ENCODE peak calls at places on chromosomes 6 and 20, in five cellular contexts. One of them, this sample, is unnamed.

GRCh38 chr20:44730441-44730840 is 15.2 kb upstream of the KCNK15 start:
- DNase-seq in right cardiac atrium: no peak
- DNase-seq in transverse colon: no peak
- DNase-seq in astrocyte: peak; percentile 85
- DNase-seq in A549: peak; percentile 92
- DNase-seq in this sample: no peak

GRCh38 chr20:64112691-64113443 is 5.5 kb upstream of the NPBWR2 start:
- DNase-seq in transverse colon: peak; percentile 2
- DNase-seq in right cardiac atrium: peak; percentile 19
- DNase-seq in astrocyte: no peak
- DNase-seq in A549: no peak
- DNase-seq in this sample: no peak

GRCh38 chr6:127471379-127472255 is 12.4 kb upstream of the KIAA0408 start:
- DNase-seq in transverse colon: no peak
- DNase-seq in A549: no peak
- DNase-seq in astrocyte: no peak
- DNase-seq in right cardiac atrium: no peak
- DNase-seq in this sample: no peak

GRCh38 chr6:158962371-158962770 is 37.6 kb downstream of the RSPH3 start:
- DNase-seq in right cardiac atrium: no peak
- DNase-seq in A549: no peak
- DNase-seq in astrocyte: no peak
- DNase-seq in transverse colon: no peak
- DNase-seq in this sample: no peak

GRCh38 chr20:42366626-42367025 is 748.4 kb upstream of the CHD6 start:
- DNase-seq in astrocyte: no peak
- DNase-seq in transverse colon: no peak
- DNase-seq in A549: no peak
- DNase-seq in right cardiac atrium: no peak
- DNase-seq in this sample: no peak

GRCh38 chr20:22402990-22403859 is 181.1 kb downstream of the FOXA2 start:
- DNase-seq in right cardiac atrium: no peak
- DNase-seq in astrocyte: no peak
- DNase-seq in A549: peak; percentile 70
- DNase-seq in transverse colon: no peak
- DNase-seq in this sample: no peak

GRCh38 chr6:34560366-34561226 is 4.5 kb upstream of the SPDEF start:
- DNase-seq in A549: no peak
- DNase-seq in transverse colon: no peak
- DNase-seq in right cardiac atrium: peak; percentile 69
- DNase-seq in astrocyte: peak; percentile 56
- DNase-seq in this sample: no peak

GRCh38 chr6:79813143-79813542 is 134.2 kb downstream of the ELOVL4 start:
- DNase-seq in A549: no peak
- DNase-seq in right cardiac atrium: no peak
- DNase-seq in transverse colon: no peak
- DNase-seq in astrocyte: no peak
- DNase-seq in this sample: no peak

GRCh38 chr6:159201336-159201735 is 32.1 kb downstream of the FNDC1 start:
- DNase-seq in A549: no peak
- DNase-seq in right cardiac atrium: no peak
- DNase-seq in transverse colon: no peak
- DNase-seq in astrocyte: no peak
- DNase-seq in this sample: no peak

GRCh38 chr6:16130932-16131387 is 2.1 kb downstream of the MYLIP start:
- DNase-seq in right cardiac atrium: no peak
- DNase-seq in transverse colon: peak; percentile 73
- DNase-seq in A549: peak; percentile 67
- DNase-seq in astrocyte: peak; percentile 79
- DNase-seq in this sample: no peak

GRCh38 chr6:158168054-158168303 is at the start of gene SERAC1:
- DNase-seq in A549: no peak
- DNase-seq in transverse colon: no peak
- DNase-seq in right cardiac atrium: no peak
- DNase-seq in astrocyte: no peak
- DNase-seq in this sample: no peak

GRCh38 chr6:35797837-35798526 is 859 bp upstream of the CLPS start:
- DNase-seq in astrocyte: no peak
- DNase-seq in transverse colon: no peak
- DNase-seq in A549: no peak
- DNase-seq in right cardiac atrium: no peak
- DNase-seq in this sample: no peak

GRCh38 chr6:35794536-35795452 is 2.3 kb downstream of the CLPS start:
- DNase-seq in A549: peak; percentile 18
- DNase-seq in astrocyte: no peak
- DNase-seq in transverse colon: no peak
- DNase-seq in right cardiac atrium: no peak
- DNase-seq in this sample: no peak

GRCh38 chr6:35798706-35799105 is 1.6 kb upstream of the CLPS start:
- DNase-seq in A549: no peak
- DNase-seq in astrocyte: no peak
- DNase-seq in transverse colon: no peak
- DNase-seq in right cardiac atrium: no peak
- DNase-seq in this sample: no peak

GRCh38 chr6:35795453-35796071 is 1.6 kb downstream of the CLPS start:
- DNase-seq in astrocyte: no peak
- DNase-seq in transverse colon: no peak
- DNase-seq in A549: no peak
- DNase-seq in right cardiac atrium: no peak
- DNase-seq in this sample: no peak

DNA sequence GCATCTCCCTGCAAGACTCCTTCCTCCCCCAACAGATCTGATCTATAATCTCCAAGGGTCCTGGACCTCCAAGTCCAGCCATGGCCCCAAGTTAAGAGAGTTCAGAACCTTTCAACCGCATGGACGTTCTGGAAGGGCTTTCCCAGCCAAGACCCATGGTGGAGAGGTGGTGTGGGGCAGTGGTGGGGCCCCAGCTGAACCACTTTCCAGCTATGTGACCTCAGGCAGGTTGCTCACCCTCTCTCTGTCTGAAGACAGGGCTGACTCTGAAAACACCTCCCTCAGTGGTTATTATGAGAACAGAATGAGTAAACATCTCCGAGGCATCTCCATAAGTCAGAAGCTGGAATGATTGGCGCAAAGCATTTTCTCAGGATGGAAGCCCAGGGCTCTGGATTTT is 887 bp downstream of the CLPS start:
- DNase-seq in transverse colon: no peak
- DNase-seq in right cardiac atrium: no peak
- DNase-seq in A549: no peak
- DNase-seq in astrocyte: no peak
- DNase-seq in this sample: no peak
- H3K4me1 ChIP-seq in transverse colon: no peaks in the 10 kb centered on the region
- H3K4me1 ChIP-seq in right cardiac atrium: no peaks in the 10 kb centered on the region
- H3K4me1 ChIP-seq in A549: no peaks in the 10 kb centered on the region
- H3K4me1 ChIP-seq in astrocyte: no peaks in the 10 kb centered on the region
- H3K4me1 ChIP-seq in this sample: no peaks in the 10 kb centered on the region

GRCh38 chr6:50720623-50721022 is 7.3 kb downstream of the TFAP2D start:
- DNase-seq in transverse colon: no peak
- DNase-seq in right cardiac atrium: no peak
- DNase-seq in astrocyte: no peak
- DNase-seq in A549: no peak
- DNase-seq in this sample: no peak

GRCh38 chr6:50718566-50718965 is 5.2 kb downstream of the TFAP2D start:
- DNase-seq in A549: no peak
- DNase-seq in astrocyte: no peak
- DNase-seq in right cardiac atrium: no peak
- DNase-seq in transverse colon: no peak
- DNase-seq in this sample: no peak

GRCh38 chr6:50722829-50723562 is 9.7 kb downstream of the TFAP2D start:
- DNase-seq in A549: no peak
- DNase-seq in astrocyte: no peak
- DNase-seq in right cardiac atrium: no peak
- DNase-seq in transverse colon: no peak
- DNase-seq in this sample: no peak

GRCh38 chr6:50721978-50722377 is 8.7 kb downstream of the TFAP2D start:
- DNase-seq in astrocyte: no peak
- DNase-seq in right cardiac atrium: no peak
- DNase-seq in A549: no peak
- DNase-seq in transverse colon: no peak
- DNase-seq in this sample: no peak

DNA sequence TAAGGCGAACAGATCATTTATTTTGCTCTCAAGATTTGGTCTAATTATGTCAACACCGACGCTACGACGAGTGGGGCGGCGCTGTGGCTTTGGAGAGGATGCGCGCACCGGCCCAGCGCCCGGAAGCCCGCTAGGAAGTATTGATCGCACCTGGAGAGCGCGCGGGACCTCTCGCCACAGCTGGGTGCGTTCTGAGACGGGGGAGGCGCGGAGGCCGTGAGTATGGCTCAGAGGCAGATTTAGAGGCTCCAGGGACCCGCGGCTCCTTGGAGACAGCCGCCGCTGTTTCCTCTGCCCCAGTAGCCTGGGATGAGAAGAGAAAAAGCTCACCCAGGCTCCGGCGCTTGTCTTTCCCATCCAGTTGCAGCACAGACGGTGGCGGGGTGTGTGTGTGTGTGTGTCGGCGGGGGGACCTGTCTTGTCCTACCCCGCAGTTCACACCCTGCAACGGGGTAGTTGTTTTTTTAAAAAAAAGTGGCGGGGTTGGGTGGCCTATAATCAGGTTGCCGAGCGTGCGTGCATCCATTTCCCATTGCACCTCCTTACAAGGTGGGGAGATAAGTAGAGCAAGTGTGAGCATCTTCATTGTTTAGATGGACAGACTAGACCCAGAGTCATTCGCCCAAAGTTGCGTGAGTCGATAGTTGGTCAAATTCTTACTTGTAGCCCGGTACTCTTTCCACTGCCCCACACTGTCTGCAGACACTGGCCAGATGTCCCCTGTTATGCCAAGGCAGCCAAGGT is 11.2 kb downstream of the TFAP2D start:
- DNase-seq in transverse colon: no peak
- DNase-seq in astrocyte: no peak
- DNase-seq in A549: no peak
- DNase-seq in right cardiac atrium: no peak
- DNase-seq in this sample: no peak
- H3K4me1 ChIP-seq in transverse colon: no peaks in the 10 kb centered on the region
- H3K4me1 ChIP-seq in astrocyte: no peaks in the 10 kb centered on the region
- H3K4me1 ChIP-seq in A549: no peaks in the 10 kb centered on the region
- H3K4me1 ChIP-seq in right cardiac atrium: no peaks in the 10 kb centered on the region
- H3K4me1 ChIP-seq in this sample: no peaks in the 10 kb centered on the region

DNA sequence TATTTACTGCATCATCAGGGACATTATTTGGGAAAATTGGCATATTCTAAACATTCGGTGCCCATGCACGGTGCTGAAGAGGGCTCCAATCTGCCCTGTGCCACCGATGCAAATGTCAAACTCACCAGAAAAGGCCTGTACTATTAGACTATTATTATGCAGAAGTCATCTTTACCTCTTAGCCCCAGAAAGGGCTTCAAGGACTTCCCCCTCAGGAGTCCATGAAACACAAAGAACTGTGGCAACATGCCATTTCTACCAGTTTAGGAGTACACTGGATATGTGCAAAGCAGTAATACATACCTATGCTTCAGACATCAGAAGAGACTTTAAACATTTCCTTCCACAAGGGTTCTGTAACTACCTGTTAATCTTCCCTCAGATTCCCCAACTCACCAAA is 8.6 kb downstream of the DIDO1 start:
- DNase-seq in astrocyte: no peak
- DNase-seq in A549: no peak
- DNase-seq in transverse colon: no peak
- DNase-seq in right cardiac atrium: no peak
- DNase-seq in this sample: no peak
- H3K4me1 ChIP-seq in astrocyte: peaks cover 16% of the 10 kb centered on the region
- H3K4me1 ChIP-seq in A549: peaks cover 61% of the 10 kb centered on the region
- H3K4me1 ChIP-seq in transverse colon: peaks cover 81% of the 10 kb centered on the region
- H3K4me1 ChIP-seq in right cardiac atrium: peaks cover 29% of the 10 kb centered on the region
- H3K4me1 ChIP-seq in this sample: peaks cover 74% of the 10 kb centered on the region

DNA sequence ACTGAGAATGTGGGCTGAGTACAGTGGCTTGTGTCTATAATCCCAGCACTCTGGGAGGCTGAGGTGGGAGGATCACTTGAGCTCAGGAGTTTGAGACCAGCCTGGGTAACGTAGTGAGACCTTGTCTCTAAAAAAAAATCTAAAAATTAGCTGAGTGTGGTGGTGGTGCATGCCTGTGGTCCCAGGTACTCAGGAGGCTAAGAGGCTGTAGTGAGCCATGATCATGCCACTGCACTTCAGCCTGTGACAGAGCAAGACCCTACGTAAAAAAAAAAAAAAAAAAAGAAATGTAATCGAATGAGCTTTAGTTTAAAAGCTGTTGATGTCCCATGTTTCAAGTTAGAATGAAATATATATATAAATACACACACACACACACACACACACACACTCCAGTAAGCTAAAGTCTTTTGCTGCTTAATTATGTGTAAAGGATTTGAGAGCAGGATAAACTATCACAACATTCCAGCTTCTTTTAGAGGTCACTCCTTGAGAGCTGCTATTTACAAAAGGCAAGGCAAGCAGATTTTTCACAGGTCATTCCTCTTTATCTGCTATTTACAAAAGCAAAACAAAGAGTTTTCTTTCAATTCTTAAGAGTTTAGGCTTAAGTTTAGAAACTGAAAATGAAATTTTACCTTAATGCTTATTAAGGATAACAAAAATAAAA is 4.7 kb upstream of the MICAL1 start:
- DNase-seq in astrocyte: no peak
- DNase-seq in right cardiac atrium: no peak
- DNase-seq in A549: no peak
- DNase-seq in transverse colon: no peak
- DNase-seq in this sample: no peak
- H3K4me1 ChIP-seq in astrocyte: peaks cover 13% of the 10 kb centered on the region
- H3K4me1 ChIP-seq in right cardiac atrium: peaks cover 1% of the 10 kb centered on the region
- H3K4me1 ChIP-seq in A549: peaks cover 11% of the 10 kb centered on the region
- H3K4me1 ChIP-seq in transverse colon: peaks cover 16% of the 10 kb centered on the region
- H3K4me1 ChIP-seq in this sample: peaks cover 19% of the 10 kb centered on the region

DNA sequence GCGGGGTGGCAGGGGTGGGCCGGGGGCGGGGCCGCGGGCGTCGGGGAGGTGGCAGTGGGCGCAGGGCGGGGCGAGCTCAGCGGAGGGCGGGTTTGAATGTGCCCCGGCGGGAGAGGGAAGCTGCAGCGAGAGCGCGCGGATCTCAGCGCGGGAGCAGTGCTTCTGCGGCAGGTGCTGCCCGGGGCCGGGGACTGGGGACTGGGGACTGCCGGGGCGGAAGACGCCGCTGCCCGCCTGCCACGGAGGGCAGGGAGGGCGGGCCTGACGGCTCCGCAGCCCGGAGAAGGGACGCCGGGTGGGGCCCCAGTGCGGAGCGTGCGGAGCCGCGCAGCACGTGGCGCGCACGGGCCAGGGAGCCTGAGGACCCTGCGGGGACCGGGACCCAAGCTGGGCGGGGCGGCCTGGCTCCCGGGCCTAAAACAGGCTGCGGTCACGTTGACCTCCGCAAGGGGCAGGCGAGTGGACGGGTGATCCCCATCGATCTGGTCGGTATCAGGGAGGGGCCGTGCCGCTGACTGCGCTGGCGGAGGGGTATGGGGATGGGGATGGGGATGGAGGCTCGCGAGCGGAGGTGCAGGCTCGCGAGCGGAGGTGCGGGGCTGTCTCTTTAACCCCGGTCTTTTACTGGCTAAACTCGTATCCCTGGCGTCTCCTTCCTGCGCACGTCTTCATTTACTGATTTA is at the start of gene SLC29A1:
- DNase-seq in right cardiac atrium: peak; percentile 93
- DNase-seq in astrocyte: no peak
- DNase-seq in A549: peak; percentile 69
- DNase-seq in transverse colon: peak; percentile 79
- DNase-seq in this sample: no peak
- H3K4me1 ChIP-seq in right cardiac atrium: peaks cover 30% of the 10 kb centered on the region
- H3K4me1 ChIP-seq in astrocyte: peaks cover 28% of the 10 kb centered on the region
- H3K4me1 ChIP-seq in A549: peaks cover 62% of the 10 kb centered on the region
- H3K4me1 ChIP-seq in transverse colon: peaks cover 55% of the 10 kb centered on the region
- H3K4me1 ChIP-seq in this sample: peaks cover 94% of the 10 kb centered on the region

GRCh38 chr20:31718952-31719643 is 3.6 kb downstream of the BCL2L1 start:
- DNase-seq in right cardiac atrium: no peak
- DNase-seq in A549: no peak
- DNase-seq in transverse colon: peak; percentile 44
- DNase-seq in astrocyte: no peak
- DNase-seq in this sample: no peak
- H3K4me1 ChIP-seq in right cardiac atrium: peaks cover 21% of the 10 kb centered on the region
- H3K4me1 ChIP-seq in A549: peaks cover 54% of the 10 kb centered on the region
- H3K4me1 ChIP-seq in transverse colon: peaks cover 61% of the 10 kb centered on the region
- H3K4me1 ChIP-seq in astrocyte: peaks cover 58% of the 10 kb centered on the region
- H3K4me1 ChIP-seq in this sample: peaks cover 65% of the 10 kb centered on the region

This sample was measured in esophagus squamous epithelium.